ENCODE peak calls at places on chromosomes 1 and 21, in seven cellular contexts. H is tibial nerve, R is stomach, M is SK-N-MC, G is brain microvascular endothelial cell, U is prostate gland, D is kidney. I is an unnamed sample.

GRCh38 chr1:9239622-9240401 is 5.2 kb downstream of the H6PD start:
- DNase-seq in R (peak), G (peak), U (no peak), H (no peak), D (no peak), M (no peak), I (peak)

GRCh38 chr1:183508694-183509093 is 36.4 kb downstream of the SMG7 start:
- DNase-seq in U (no peak), R (no peak), G (no peak), M (no peak), D (no peak), H (no peak), I (no peak)

GRCh38 chr1:85109475-85109874 is 61.2 kb upstream of the MCOLN3 start:
- DNase-seq in M (peak), U (peak), D (peak), H (no peak), R (peak), G (peak), I (peak)

GRCh38 chr1:99648107-99648506 is 2.2 kb downstream of the PALMD start:
- DNase-seq in H (no peak), D (peak), U (peak), M (no peak), G (no peak), R (no peak), I (peak)

GRCh38 chr21:45416619-45417018 is 11.7 kb downstream of the COL18A1 start:
- DNase-seq in D (peak), G (no peak), R (no peak), H (no peak), M (no peak), U (no peak), I (no peak)

GRCh38 chr1:204711947-204712701 is 26.6 kb upstream of the LRRN2 start:
- DNase-seq in M (no peak), G (no peak), D (no peak), H (no peak), R (no peak), U (no peak), I (peak)

GRCh38 chr1:51234721-51235425 is 1.2 kb upstream of the RNF11 start:
- DNase-seq in R (peak), U (peak), H (peak), D (peak), M (no peak), G (peak), I (peak)

GRCh38 chr1:47658161-47658920 is 220.5 kb downstream of the FOXD2 start:
- DNase-seq in R (peak), G (no peak), M (no peak), U (no peak), H (no peak), D (no peak), I (no peak)

GRCh38 chr1:223745731-223746130 is 33.4 kb downstream of the CAPN2 start:
- DNase-seq in D (no peak), R (no peak), M (no peak), H (no peak), U (no peak), G (no peak), I (no peak)

GRCh38 chr1:149936076-149936991 is at the start of gene MTMR11:
- DNase-seq in R (peak), G (no peak), H (peak), D (no peak), M (no peak), U (peak), I (no peak)

GRCh38 chr1:119582801-119583200 is 65.3 kb downstream of the ZNF697 start:
- DNase-seq in G (peak), R (peak), U (peak), H (peak), M (peak), D (no peak), I (peak)

GRCh38 chr1:39102537-39103320 is 76.6 kb downstream of the NDUFS5 start:
- DNase-seq in U (peak), H (no peak), R (no peak), M (peak), D (no peak), G (peak), I (no peak)

GRCh38 chr1:235649722-235650163 is at the start of gene GNG4:
- DNase-seq in R (no peak), U (peak), G (no peak), M (no peak), H (no peak), D (no peak), I (no peak)

GRCh38 chr1:24996983-24997893 is 67.2 kb upstream of the RUNX3 start:
- DNase-seq in G (no peak), R (no peak), M (no peak), D (peak), U (no peak), H (no peak), I (peak)

GRCh38 chr1:208215393-208215792 is 28.8 kb downstream of the PLXNA2 start:
- DNase-seq in H (no peak), D (no peak), M (no peak), G (no peak), U (no peak), R (no peak), I (no peak)

GRCh38 chr1:84298336-84298687 is 3.2 kb upstream of the SAMD13 start:
- DNase-seq in U (peak), M (no peak), D (peak), R (peak), G (no peak), H (peak), I (peak)

GRCh38 chr21:42672699-42673458 is 19.5 kb downstream of the PDE9A start:
- DNase-seq in M (peak), D (no peak), G (peak), U (no peak), H (no peak), R (no peak), I (no peak)

GRCh38 chr1:245807306-245807705 is 652.5 kb downstream of the KIF26B start:
- DNase-seq in R (no peak), M (no peak), U (no peak), D (no peak), H (no peak), G (no peak), I (no peak)

GRCh38 chr1:59288046-59288445 is 8.8 kb upstream of the FGGY start:
- DNase-seq in H (no peak), D (no peak), G (no peak), M (no peak), R (no peak), U (no peak), I (no peak)

GRCh38 chr1:110135268-110136065 is 14.8 kb upstream of the SLC6A17 start:
- DNase-seq in U (no peak), H (no peak), R (peak), D (no peak), G (no peak), M (no peak), I (no peak)

GRCh38 chr1:50110084-50110615 is 1.4 kb downstream of the ELAVL4 start:
- DNase-seq in G (no peak), R (no peak), D (no peak), M (no peak), H (no peak), U (no peak), I (no peak)

GRCh38 chr1:113732802-113733201 is 26.5 kb downstream of the PHTF1 start:
- DNase-seq in D (no peak), H (no peak), U (no peak), R (no peak), M (no peak), G (no peak), I (no peak)

GRCh38 chr1:63622847-63623566 is 29.8 kb downstream of the PGM1 start:
- DNase-seq in M (no peak), G (no peak), U (no peak), R (no peak), D (no peak), H (no peak), I (no peak)

GRCh38 chr1:66867501-66867900 is 57.2 kb downstream of the DNAI4 start:
- DNase-seq in U (no peak), D (no peak), G (no peak), M (no peak), H (no peak), R (no peak), I (no peak)

GRCh38 chr1:162055062-162055461 is 14.4 kb upstream of the NOS1AP start:
- DNase-seq in R (no peak), U (peak), G (peak), D (no peak), M (no peak), H (no peak), I (no peak)

GRCh38 chr1:243471754-243472725 is 216.2 kb downstream of the SDCCAG8 start:
- DNase-seq in M (no peak), R (no peak), G (no peak), H (no peak), D (no peak), U (no peak), I (no peak)

GRCh38 chr21:33968082-33968997 is 52.7 kb upstream of the ATP5PO start:
- DNase-seq in M (peak), H (no peak), U (no peak), R (no peak), D (no peak), G (peak), I (no peak)

GRCh38 chr1:162193815-162194214 is 124.3 kb downstream of the NOS1AP start:
- DNase-seq in M (no peak), H (no peak), D (no peak), G (no peak), R (no peak), U (no peak), I (no peak)

DNA sequence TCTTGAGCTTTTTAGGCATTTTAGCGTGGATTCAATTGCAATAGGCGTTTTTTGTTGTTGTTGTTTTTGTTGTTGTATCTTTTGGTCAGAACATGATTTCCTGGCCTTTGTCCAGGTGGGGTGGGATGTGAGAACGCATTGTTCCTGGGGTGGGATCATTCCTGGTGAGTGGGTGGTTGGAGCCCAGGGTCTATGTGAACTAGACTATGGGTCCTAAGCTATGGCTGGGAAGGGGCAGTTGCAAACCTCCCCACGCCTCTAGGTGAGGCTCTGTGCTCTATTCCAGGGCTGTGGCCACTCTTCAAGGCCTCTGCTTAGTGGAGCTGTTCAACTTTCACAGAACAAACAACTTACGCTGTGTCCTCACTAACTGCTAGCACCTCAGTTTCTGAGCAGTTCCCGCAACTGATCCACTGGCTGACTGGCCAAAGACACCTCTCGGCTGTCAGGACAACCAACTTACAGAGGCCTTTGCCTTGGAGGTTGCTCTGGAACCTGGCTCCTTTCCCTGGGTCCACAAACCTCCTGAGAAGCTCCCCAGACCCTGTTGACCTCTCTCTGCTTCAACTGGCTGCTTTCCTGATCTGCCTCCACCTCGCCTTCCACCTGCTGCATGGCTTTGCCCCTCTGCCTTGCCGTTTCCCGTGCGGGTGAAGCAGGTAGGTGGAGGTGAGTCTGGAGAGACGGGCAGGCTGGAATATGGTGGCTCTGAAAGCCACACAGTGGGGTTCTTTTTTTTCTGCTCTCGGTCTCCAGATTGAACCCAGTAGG is 12.8 kb downstream of the BTBD19 start:
- DNase-seq in U (no peak), G (no peak), H (no peak), M (no peak), D (peak), R (no peak), I (peak)
- H3K27ac ChIP-seq in U (peak), G (no peak), H (peak), M (no peak), D (no peak), R (peak), I (no peak)

GRCh38 chr1:91707890-91708218 is 178.1 kb downstream of the TGFBR3 start:
- DNase-seq in D (no peak), M (no peak), R (no peak), G (no peak), H (no peak), U (no peak), I (no peak)

GRCh38 chr1:91711504-91712247 is 174.3 kb downstream of the TGFBR3 start:
- DNase-seq in G (no peak), R (no peak), H (no peak), M (no peak), D (no peak), U (no peak), I (no peak)

GRCh38 chr1:91712393-91712792 is 173.6 kb downstream of the TGFBR3 start:
- DNase-seq in U (no peak), D (no peak), R (no peak), M (no peak), G (no peak), H (no peak), I (no peak)

GRCh38 chr1:91708691-91709090 is 177.3 kb downstream of the TGFBR3 start:
- DNase-seq in R (no peak), M (no peak), H (no peak), G (no peak), D (no peak), U (no peak), I (no peak)

DNA sequence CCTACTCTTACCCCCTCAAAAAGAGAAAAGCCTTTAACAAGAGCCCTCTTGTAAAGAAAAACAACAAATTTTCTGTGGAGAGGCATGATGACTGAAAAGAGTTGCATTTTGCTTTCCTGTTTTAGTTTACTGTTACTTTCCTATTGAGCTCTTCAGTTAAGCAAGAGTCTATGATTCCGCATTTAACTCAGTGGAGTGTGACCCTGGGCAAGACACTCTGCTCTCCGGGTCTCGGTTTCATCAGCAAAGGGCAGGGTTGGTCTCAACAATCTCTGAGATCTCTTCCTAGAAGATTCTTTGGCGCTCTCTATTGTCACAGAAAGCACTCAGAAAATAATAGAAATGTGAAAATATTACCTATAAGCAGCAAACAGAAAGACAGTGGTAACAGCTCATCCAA is 175.7 kb downstream of the TGFBR3 start:
- DNase-seq in D (no peak), H (no peak), U (no peak), R (no peak), G (no peak), M (no peak), I (no peak)
- H3K4me3 ChIP-seq in D (no peak), H (no peak), U (no peak), R (no peak), G (no peak), M (no peak), I (no peak)

DNA sequence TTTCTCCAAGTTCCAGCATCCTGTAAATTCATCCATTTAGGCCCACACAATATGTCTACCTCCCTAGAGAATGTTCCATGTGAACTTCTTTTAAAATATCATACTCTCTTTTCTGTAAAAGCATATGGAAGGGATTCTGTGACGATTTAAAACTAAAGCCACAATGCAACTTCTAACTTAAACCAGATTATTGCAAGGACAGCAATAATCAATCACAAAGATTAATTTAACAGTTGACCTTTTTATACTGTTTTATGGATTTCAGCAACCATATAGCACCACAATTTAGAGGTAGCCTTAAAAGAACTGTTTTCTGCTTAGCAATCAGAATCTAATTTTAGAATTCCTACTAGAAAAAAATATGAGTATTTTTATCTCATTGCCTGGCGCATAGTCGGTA is 58.3 kb downstream of the DSCAM start:
- DNase-seq in H (no peak), U (no peak), D (no peak), G (no peak), M (no peak), R (no peak), I (no peak)
- H3K27ac ChIP-seq in H (no peak), U (no peak), D (no peak), G (no peak), M (no peak), R (no peak), I (no peak)

DNA sequence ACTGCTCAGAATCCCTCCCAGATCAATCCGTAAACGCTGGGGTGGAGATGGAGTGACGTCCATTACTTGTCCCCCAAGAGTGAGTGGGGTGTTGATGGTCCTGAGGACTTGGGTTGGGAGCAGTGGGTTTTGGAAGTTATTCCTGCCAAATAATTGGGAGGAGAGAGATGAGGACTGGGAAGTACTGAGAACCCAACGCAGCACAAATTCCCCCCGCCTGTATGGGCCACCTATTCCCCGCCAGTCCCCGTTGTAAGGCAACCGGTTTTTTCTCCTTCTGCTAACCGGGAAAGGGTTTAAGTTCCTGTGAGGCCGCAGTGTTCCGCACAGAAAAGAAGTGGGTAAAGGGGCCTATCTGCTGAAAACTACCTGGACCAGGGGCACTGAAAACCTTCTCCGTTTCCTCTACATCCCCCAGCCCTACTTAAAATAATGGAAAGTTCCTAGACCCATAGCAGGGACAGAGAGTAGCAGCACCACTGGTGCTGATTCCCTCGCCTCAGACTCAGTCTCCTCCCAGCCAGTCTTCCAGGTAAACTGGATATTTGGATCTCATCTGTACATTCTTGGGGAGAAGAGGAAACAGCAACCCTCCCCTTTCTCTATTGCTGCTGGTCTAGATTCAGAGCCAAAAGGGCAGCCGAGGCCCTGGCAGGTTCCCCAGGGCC is 738 bp downstream of the LURAP1 start:
- DNase-seq in H (no peak), R (no peak), U (no peak), G (no peak), D (no peak), M (no peak), I (no peak)
- H3K4me3 ChIP-seq in H (peak), R (peak), U (peak), G (peak), D (peak), M (no peak), I (peak)

GRCh38 chr1:43587001-43587400 is 56.3 kb downstream of the PTPRF start:
- DNase-seq in G (no peak), M (no peak), D (no peak), R (no peak), H (no peak), U (no peak), I (no peak)
- H3K27ac ChIP-seq in G (no peak), M (no peak), D (no peak), R (no peak), H (no peak), U (peak), I (no peak)

GRCh38 chr1:12064073-12064969 is 1.2 kb downstream of the TNFRSF8 start:
- DNase-seq in H (no peak), U (no peak), G (no peak), D (no peak), M (no peak), R (no peak), I (no peak)
- H3K4me3 ChIP-seq in H (no peak), U (no peak), G (no peak), D (no peak), M (no peak), R (no peak), I (no peak)

GRCh38 chr1:3561801-3562200 is 49.5 kb downstream of the MEGF6 start:
- DNase-seq in U (no peak), H (no peak), R (no peak), D (no peak), M (no peak), G (no peak), I (no peak)
- H3K27ac ChIP-seq in U (no peak), H (no peak), R (no peak), D (no peak), M (no peak), G (no peak), I (no peak)

DNA sequence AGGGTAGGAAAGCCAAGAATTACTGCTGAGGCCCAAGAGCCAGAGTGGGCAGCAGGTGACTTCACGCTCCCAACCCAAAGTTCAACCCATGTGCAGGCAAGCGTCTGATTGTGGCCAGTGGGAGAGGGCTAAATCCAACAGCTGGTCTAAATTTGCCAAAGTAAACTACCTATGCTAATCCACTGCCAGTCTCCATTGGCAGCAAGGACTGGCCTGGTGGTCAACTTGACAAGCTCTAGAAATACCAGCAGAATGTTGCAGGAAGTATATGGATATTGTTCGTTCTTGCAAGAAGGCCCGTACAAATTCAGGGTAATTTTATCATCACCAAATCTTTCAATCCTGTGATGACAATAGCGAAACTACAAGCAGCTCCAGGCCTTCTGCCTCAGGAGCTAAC is 1.5 kb downstream of the TMEM63A start:
- DNase-seq in G (no peak), D (peak), U (no peak), M (no peak), R (no peak), H (no peak), I (peak)
- H3K4me3 ChIP-seq in G (no peak), D (peak), U (peak), M (no peak), R (peak), H (peak), I (peak)

DNA sequence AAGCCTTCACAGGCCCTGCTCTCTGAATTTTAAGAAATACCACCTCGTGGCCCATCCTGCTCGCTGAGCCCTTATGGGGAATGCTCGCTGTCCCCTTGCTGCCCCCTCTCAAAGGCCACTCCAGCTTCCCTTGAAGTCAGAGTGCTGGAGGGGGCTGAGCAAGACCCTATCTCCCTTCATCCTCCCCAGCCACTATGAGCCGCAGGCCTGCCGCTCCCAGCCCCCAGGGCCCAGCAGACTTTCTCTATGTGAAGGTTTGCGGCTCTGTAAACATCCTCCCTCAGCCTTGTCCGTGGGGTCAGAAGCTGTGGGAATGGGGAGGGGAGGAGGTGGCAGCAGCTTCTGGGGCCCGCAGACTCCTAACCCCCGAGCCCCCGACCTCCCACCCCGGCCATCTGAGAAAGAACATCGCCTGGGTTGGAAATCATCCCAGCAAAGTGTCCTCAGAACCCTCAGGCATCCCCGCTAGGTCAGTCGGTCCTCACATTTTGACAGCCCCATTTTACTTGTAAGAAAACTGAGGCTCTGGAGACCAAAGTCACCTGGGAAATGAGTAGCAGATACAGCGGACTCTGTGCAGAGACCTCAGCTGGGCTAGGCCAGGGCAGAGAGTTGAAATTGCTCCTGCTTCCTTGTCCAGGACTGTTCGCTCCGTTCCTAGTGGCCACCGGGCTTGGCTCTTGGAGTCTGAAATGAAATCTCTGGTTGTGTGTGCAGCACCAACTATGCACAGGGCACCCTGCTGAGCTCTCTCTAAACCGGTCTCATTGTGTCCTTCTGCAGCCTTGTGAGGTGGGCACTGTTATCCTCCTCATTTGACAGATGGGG is 4.4 kb downstream of the KCNQ4 start:
- DNase-seq in R (no peak), U (no peak), H (no peak), M (no peak), G (no peak), D (peak), I (no peak)
- H3K27ac ChIP-seq in R (peak), U (no peak), H (no peak), M (no peak), G (no peak), D (no peak), I (no peak)

I was measured in right lobe of liver.